ENCODE peak calls at places on chromosome 11, in seven cellular contexts. F, S, X, U, T, L and O are unnamed samples.

GRCh38 chr11:70203749-70204465 is 811 bp downstream of the FADD start:
- DNase-seq in F (peak; percentile 81), S (peak; percentile 30), X (no peak), U (peak; percentile 95), T (no peak), L (peak; percentile 63), O (peak; percentile 75)

GRCh38 chr11:35165416-35166368 is 26.7 kb downstream of the CD44 start:
- DNase-seq in F (no peak), S (no peak), X (no peak), U (peak; percentile 90), T (no peak), L (no peak), O (peak; percentile 40)

GRCh38 chr11:61959026-61959608 is 8.3 kb downstream of the FTH1 start:
- DNase-seq in F (no peak), S (no peak), X (no peak), U (no peak), T (peak; percentile 24), L (no peak), O (no peak)

GRCh38 chr11:118618991-118619375 is 11.6 kb downstream of the PHLDB1 start:
- DNase-seq in F (peak; percentile 52), S (peak; percentile 65), X (no peak), U (peak; percentile 83), T (peak; percentile 63), L (no peak), O (peak; percentile 74)

GRCh38 chr11:121722431-121723256 is 269.9 kb upstream of the SORL1-AS1 start:
- DNase-seq in F (peak; percentile 74), S (peak; percentile 42), X (peak; percentile 7), U (peak; percentile 73), T (peak; percentile 93), L (peak; percentile 94), O (peak; percentile 83)

GRCh38 chr11:85643255-85643654 is 4.5 kb upstream of the TMEM126A start:
- DNase-seq in F (no peak), S (no peak), X (no peak), U (no peak), T (no peak), L (no peak), O (no peak)

GRCh38 chr11:74468058-74468457 is 709 bp upstream of the KCNE3 start:
- DNase-seq in F (no peak), S (no peak), X (no peak), U (no peak), T (no peak), L (no peak), O (no peak)

GRCh38 chr11:37449146-37449545 is 851.1 kb upstream of the RAG2 start:
- DNase-seq in F (no peak), S (peak; percentile 5), X (no peak), U (peak; percentile 77), T (no peak), L (no peak), O (peak; percentile 45)

GRCh38 chr11:124670732-124671131 is 2.8 kb downstream of the SIAE start:
- DNase-seq in F (no peak), S (no peak), X (no peak), U (peak; percentile 21), T (no peak), L (peak; percentile 36), O (no peak)

GRCh38 chr11:104443387-104443786 is 279.4 kb upstream of the PDGFD start:
- DNase-seq in F (no peak), S (no peak), X (no peak), U (no peak), T (no peak), L (no peak), O (no peak)

GRCh38 chr11:63667993-63668392 is 3.2 kb downstream of the ATL3 start:
- DNase-seq in F (no peak), S (peak; percentile 89), X (no peak), U (peak; percentile 95), T (no peak), L (no peak), O (no peak)

GRCh38 chr11:65616575-65617001 is 1.0 kb downstream of the PCNX3 start:
- DNase-seq in F (no peak), S (no peak), X (no peak), U (no peak), T (no peak), L (no peak), O (no peak)

GRCh38 chr11:2305862-2306823 is 4.3 kb downstream of the TSPAN32 start:
- DNase-seq in F (peak; percentile 98), S (peak; percentile 53), X (no peak), U (peak; percentile 67), T (peak; percentile 92), L (no peak), O (peak; percentile 87)

GRCh38 chr11:30000986-30001385 is 15.8 kb downstream of the KCNA4 start:
- DNase-seq in F (no peak), S (no peak), X (no peak), U (no peak), T (no peak), L (no peak), O (no peak)

GRCh38 chr11:93330446-93330984 is at the start of gene DEUP1:
- DNase-seq in F (peak; percentile 15), S (no peak), X (peak; percentile 13), U (no peak), T (peak; percentile 83), L (no peak), O (no peak)

GRCh38 chr11:107898270-107898669 is 30.0 kb upstream of the RAB39A start:
- DNase-seq in F (no peak), S (no peak), X (no peak), U (peak; percentile 67), T (no peak), L (no peak), O (no peak)

GRCh38 chr11:74780277-74780870 is 31.7 kb downstream of the RNF169 start:
- DNase-seq in F (no peak), S (no peak), X (no peak), U (no peak), T (no peak), L (no peak), O (no peak)

GRCh38 chr11:12187399-12187798 is 77.0 kb downstream of the MICAL2 start:
- DNase-seq in F (no peak), S (no peak), X (no peak), U (peak; percentile 51), T (no peak), L (no peak), O (no peak)

GRCh38 chr11:66933508-66933907 is 24.7 kb downstream of the PC start:
- DNase-seq in F (no peak), S (no peak), X (no peak), U (no peak), T (no peak), L (no peak), O (no peak)

GRCh38 chr11:133443361-133443760 is 88.9 kb downstream of the OPCML start:
- DNase-seq in F (no peak), S (no peak), X (no peak), U (no peak), T (no peak), L (no peak), O (no peak)

GRCh38 chr11:111441443-111441842 is 62.4 kb upstream of the POU2AF1 start:
- DNase-seq in F (peak; percentile 82), S (peak; percentile 97), X (no peak), U (peak; percentile 54), T (no peak), L (no peak), O (no peak)

GRCh38 chr11:83881428-83881827 is 595.3 kb upstream of the CCDC90B start:
- DNase-seq in F (no peak), S (no peak), X (no peak), U (no peak), T (no peak), L (no peak), O (no peak)

GRCh38 chr11:134596404-134596803 is 184.4 kb upstream of the B3GAT1 start:
- DNase-seq in F (no peak), S (no peak), X (no peak), U (no peak), T (no peak), L (no peak), O (no peak)

GRCh38 chr11:76653674-76654309 is 16.8 kb downstream of the LRRC32 start:
- DNase-seq in F (peak; percentile 70), S (peak; percentile 41), X (no peak), U (peak; percentile 72), T (peak; percentile 88), L (no peak), O (peak; percentile 11)

GRCh38 chr11:6238902-6239301 is at the start of gene CNGA4:
- DNase-seq in F (no peak), S (no peak), X (peak; percentile 94), U (no peak), T (no peak), L (no peak), O (no peak)